ENCODE peak calls at places on chromosomes 4 and X, in eight cellular contexts. One of them, this sample, is unnamed.

GRCh38 chr4:142150483-142150882 is 514.1 kb downstream of the IL15 start:
- DNase-seq in COR-L47: no peak
- DNase-seq in SJSA1: no peak
- DNase-seq in head of caudate nucleus: no peak
- DNase-seq in stimulated activated CD8-positive, alpha-beta memory T cell treated with anti-CD3 and anti-CD28 coated beads, Interleukin-15, amount 100 ng/mL, for 48 hours: no peak
- DNase-seq in effector memory CD4-positive, alpha-beta T cell: no peak
- DNase-seq in stimulated activated CD4-positive, alpha-beta T cell treated with anti-CD3 and anti-CD28 coated beads, Interleukin-15, amount 100 ng/mL, for 24 hours: no peak
- DNase-seq in germinal center: no peak
- DNase-seq in this sample: no peak

GRCh38 chr4:65917486-65917885 is 247.2 kb upstream of the EPHA5 start:
- DNase-seq in stimulated activated CD4-positive, alpha-beta T cell treated with anti-CD3 and anti-CD28 coated beads, Interleukin-15, amount 100 ng/mL, for 24 hours: no peak
- DNase-seq in stimulated activated CD8-positive, alpha-beta memory T cell treated with anti-CD3 and anti-CD28 coated beads, Interleukin-15, amount 100 ng/mL, for 48 hours: no peak
- DNase-seq in germinal center: no peak
- DNase-seq in head of caudate nucleus: no peak
- DNase-seq in COR-L47: no peak
- DNase-seq in effector memory CD4-positive, alpha-beta T cell: no peak
- DNase-seq in SJSA1: no peak
- DNase-seq in this sample: no peak

GRCh38 chr4:1402021-1402515 is 4.2 kb downstream of the NKX1-1 start:
- DNase-seq in head of caudate nucleus: no peak
- DNase-seq in stimulated activated CD4-positive, alpha-beta T cell treated with anti-CD3 and anti-CD28 coated beads, Interleukin-15, amount 100 ng/mL, for 24 hours: no peak
- DNase-seq in effector memory CD4-positive, alpha-beta T cell: no peak
- DNase-seq in germinal center: no peak
- DNase-seq in COR-L47: no peak
- DNase-seq in stimulated activated CD8-positive, alpha-beta memory T cell treated with anti-CD3 and anti-CD28 coated beads, Interleukin-15, amount 100 ng/mL, for 48 hours: no peak
- DNase-seq in SJSA1: peak; percentile 23
- DNase-seq in this sample: no peak

GRCh38 chrX:4710618-4711433 is 997.4 kb upstream of the PRKX start:
- DNase-seq in head of caudate nucleus: no peak
- DNase-seq in COR-L47: no peak
- DNase-seq in stimulated activated CD8-positive, alpha-beta memory T cell treated with anti-CD3 and anti-CD28 coated beads, Interleukin-15, amount 100 ng/mL, for 48 hours: no peak
- DNase-seq in stimulated activated CD4-positive, alpha-beta T cell treated with anti-CD3 and anti-CD28 coated beads, Interleukin-15, amount 100 ng/mL, for 24 hours: no peak
- DNase-seq in SJSA1: no peak
- DNase-seq in effector memory CD4-positive, alpha-beta T cell: no peak
- DNase-seq in germinal center: no peak
- DNase-seq in this sample: no peak

GRCh38 chr4:127870688-127871087 is 10.0 kb upstream of the PLK4 start:
- DNase-seq in stimulated activated CD4-positive, alpha-beta T cell treated with anti-CD3 and anti-CD28 coated beads, Interleukin-15, amount 100 ng/mL, for 24 hours: no peak
- DNase-seq in head of caudate nucleus: no peak
- DNase-seq in COR-L47: no peak
- DNase-seq in stimulated activated CD8-positive, alpha-beta memory T cell treated with anti-CD3 and anti-CD28 coated beads, Interleukin-15, amount 100 ng/mL, for 48 hours: no peak
- DNase-seq in SJSA1: no peak
- DNase-seq in effector memory CD4-positive, alpha-beta T cell: no peak
- DNase-seq in germinal center: no peak
- DNase-seq in this sample: no peak

GRCh38 chr4:37928896-37929537 is 31.2 kb upstream of the PTTG2 start:
- DNase-seq in SJSA1: no peak
- DNase-seq in head of caudate nucleus: no peak
- DNase-seq in effector memory CD4-positive, alpha-beta T cell: no peak
- DNase-seq in germinal center: no peak
- DNase-seq in stimulated activated CD4-positive, alpha-beta T cell treated with anti-CD3 and anti-CD28 coated beads, Interleukin-15, amount 100 ng/mL, for 24 hours: no peak
- DNase-seq in COR-L47: no peak
- DNase-seq in stimulated activated CD8-positive, alpha-beta memory T cell treated with anti-CD3 and anti-CD28 coated beads, Interleukin-15, amount 100 ng/mL, for 48 hours: no peak
- DNase-seq in this sample: no peak

GRCh38 chr4:186158021-186158859 is 33.1 kb upstream of the CYP4V2 start:
- DNase-seq in germinal center: no peak
- DNase-seq in stimulated activated CD4-positive, alpha-beta T cell treated with anti-CD3 and anti-CD28 coated beads, Interleukin-15, amount 100 ng/mL, for 24 hours: no peak
- DNase-seq in COR-L47: no peak
- DNase-seq in effector memory CD4-positive, alpha-beta T cell: no peak
- DNase-seq in head of caudate nucleus: no peak
- DNase-seq in SJSA1: no peak
- DNase-seq in stimulated activated CD8-positive, alpha-beta memory T cell treated with anti-CD3 and anti-CD28 coated beads, Interleukin-15, amount 100 ng/mL, for 48 hours: no peak
- DNase-seq in this sample: no peak

GRCh38 chr4:84708406-84709135 is 125.6 kb downstream of the CDS1 start:
- DNase-seq in SJSA1: no peak
- DNase-seq in effector memory CD4-positive, alpha-beta T cell: no peak
- DNase-seq in stimulated activated CD4-positive, alpha-beta T cell treated with anti-CD3 and anti-CD28 coated beads, Interleukin-15, amount 100 ng/mL, for 24 hours: no peak
- DNase-seq in stimulated activated CD8-positive, alpha-beta memory T cell treated with anti-CD3 and anti-CD28 coated beads, Interleukin-15, amount 100 ng/mL, for 48 hours: no peak
- DNase-seq in germinal center: no peak
- DNase-seq in head of caudate nucleus: no peak
- DNase-seq in COR-L47: no peak
- DNase-seq in this sample: no peak

GRCh38 chr4:48509543-48509942 is 19.5 kb downstream of the ZAR1 start:
- DNase-seq in COR-L47: no peak
- DNase-seq in germinal center: no peak
- DNase-seq in head of caudate nucleus: no peak
- DNase-seq in stimulated activated CD4-positive, alpha-beta T cell treated with anti-CD3 and anti-CD28 coated beads, Interleukin-15, amount 100 ng/mL, for 24 hours: no peak
- DNase-seq in effector memory CD4-positive, alpha-beta T cell: no peak
- DNase-seq in stimulated activated CD8-positive, alpha-beta memory T cell treated with anti-CD3 and anti-CD28 coated beads, Interleukin-15, amount 100 ng/mL, for 48 hours: no peak
- DNase-seq in SJSA1: no peak
- DNase-seq in this sample: no peak

GRCh38 chr4:152294331-152294730 is 241.6 kb downstream of the FBXW7 start:
- DNase-seq in germinal center: no peak
- DNase-seq in stimulated activated CD4-positive, alpha-beta T cell treated with anti-CD3 and anti-CD28 coated beads, Interleukin-15, amount 100 ng/mL, for 24 hours: no peak
- DNase-seq in COR-L47: no peak
- DNase-seq in head of caudate nucleus: no peak
- DNase-seq in SJSA1: no peak
- DNase-seq in effector memory CD4-positive, alpha-beta T cell: no peak
- DNase-seq in stimulated activated CD8-positive, alpha-beta memory T cell treated with anti-CD3 and anti-CD28 coated beads, Interleukin-15, amount 100 ng/mL, for 48 hours: no peak
- DNase-seq in this sample: no peak

GRCh38 chr4:158050942-158051341 is 121.9 kb downstream of the GASK1B start:
- DNase-seq in germinal center: no peak
- DNase-seq in SJSA1: no peak
- DNase-seq in head of caudate nucleus: no peak
- DNase-seq in COR-L47: no peak
- DNase-seq in stimulated activated CD8-positive, alpha-beta memory T cell treated with anti-CD3 and anti-CD28 coated beads, Interleukin-15, amount 100 ng/mL, for 48 hours: no peak
- DNase-seq in stimulated activated CD4-positive, alpha-beta T cell treated with anti-CD3 and anti-CD28 coated beads, Interleukin-15, amount 100 ng/mL, for 24 hours: no peak
- DNase-seq in effector memory CD4-positive, alpha-beta T cell: no peak
- DNase-seq in this sample: no peak

GRCh38 chr4:174714393-174715211 is 114.4 kb downstream of the GLRA3 start:
- DNase-seq in head of caudate nucleus: no peak
- DNase-seq in stimulated activated CD4-positive, alpha-beta T cell treated with anti-CD3 and anti-CD28 coated beads, Interleukin-15, amount 100 ng/mL, for 24 hours: peak; percentile 19
- DNase-seq in SJSA1: peak; percentile 48
- DNase-seq in germinal center: peak; percentile 24
- DNase-seq in effector memory CD4-positive, alpha-beta T cell: no peak
- DNase-seq in stimulated activated CD8-positive, alpha-beta memory T cell treated with anti-CD3 and anti-CD28 coated beads, Interleukin-15, amount 100 ng/mL, for 48 hours: no peak
- DNase-seq in COR-L47: peak; percentile 7
- DNase-seq in this sample: peak; percentile 11

GRCh38 chrX:41344053-41344452 is 10.1 kb downstream of the DDX3X start:
- DNase-seq in stimulated activated CD4-positive, alpha-beta T cell treated with anti-CD3 and anti-CD28 coated beads, Interleukin-15, amount 100 ng/mL, for 24 hours: no peak
- DNase-seq in stimulated activated CD8-positive, alpha-beta memory T cell treated with anti-CD3 and anti-CD28 coated beads, Interleukin-15, amount 100 ng/mL, for 48 hours: no peak
- DNase-seq in effector memory CD4-positive, alpha-beta T cell: no peak
- DNase-seq in COR-L47: no peak
- DNase-seq in head of caudate nucleus: no peak
- DNase-seq in SJSA1: no peak
- DNase-seq in germinal center: no peak
- DNase-seq in this sample: no peak

GRCh38 chr4:997375-998071 is 4.3 kb upstream of the SLC26A1 start:
- DNase-seq in effector memory CD4-positive, alpha-beta T cell: no peak
- DNase-seq in stimulated activated CD8-positive, alpha-beta memory T cell treated with anti-CD3 and anti-CD28 coated beads, Interleukin-15, amount 100 ng/mL, for 48 hours: no peak
- DNase-seq in head of caudate nucleus: no peak
- DNase-seq in stimulated activated CD4-positive, alpha-beta T cell treated with anti-CD3 and anti-CD28 coated beads, Interleukin-15, amount 100 ng/mL, for 24 hours: no peak
- DNase-seq in germinal center: no peak
- DNase-seq in COR-L47: no peak
- DNase-seq in SJSA1: no peak
- DNase-seq in this sample: no peak

GRCh38 chrX:19723427-19723826 is 164.0 kb downstream of the SH3KBP1 start:
- DNase-seq in stimulated activated CD4-positive, alpha-beta T cell treated with anti-CD3 and anti-CD28 coated beads, Interleukin-15, amount 100 ng/mL, for 24 hours: no peak
- DNase-seq in SJSA1: no peak
- DNase-seq in effector memory CD4-positive, alpha-beta T cell: no peak
- DNase-seq in COR-L47: no peak
- DNase-seq in head of caudate nucleus: no peak
- DNase-seq in stimulated activated CD8-positive, alpha-beta memory T cell treated with anti-CD3 and anti-CD28 coated beads, Interleukin-15, amount 100 ng/mL, for 48 hours: no peak
- DNase-seq in germinal center: no peak
- DNase-seq in this sample: no peak

GRCh38 chr4:3484057-3484973 is 21.2 kb downstream of the DOK7 start:
- DNase-seq in head of caudate nucleus: no peak
- DNase-seq in COR-L47: peak; percentile 83
- DNase-seq in SJSA1: no peak
- DNase-seq in stimulated activated CD8-positive, alpha-beta memory T cell treated with anti-CD3 and anti-CD28 coated beads, Interleukin-15, amount 100 ng/mL, for 48 hours: no peak
- DNase-seq in effector memory CD4-positive, alpha-beta T cell: no peak
- DNase-seq in germinal center: peak; percentile 83
- DNase-seq in stimulated activated CD4-positive, alpha-beta T cell treated with anti-CD3 and anti-CD28 coated beads, Interleukin-15, amount 100 ng/mL, for 24 hours: no peak
- DNase-seq in this sample: no peak

GRCh38 chr4:186368291-186368690 is 102.3 kb downstream of the F11 start:
- DNase-seq in SJSA1: no peak
- DNase-seq in germinal center: no peak
- DNase-seq in stimulated activated CD8-positive, alpha-beta memory T cell treated with anti-CD3 and anti-CD28 coated beads, Interleukin-15, amount 100 ng/mL, for 48 hours: no peak
- DNase-seq in stimulated activated CD4-positive, alpha-beta T cell treated with anti-CD3 and anti-CD28 coated beads, Interleukin-15, amount 100 ng/mL, for 24 hours: no peak
- DNase-seq in head of caudate nucleus: no peak
- DNase-seq in COR-L47: no peak
- DNase-seq in effector memory CD4-positive, alpha-beta T cell: no peak
- DNase-seq in this sample: no peak

GRCh38 chr4:89316931-89317366 is 9.3 kb upstream of the GPRIN3 start:
- DNase-seq in germinal center: peak; percentile 26
- DNase-seq in SJSA1: no peak
- DNase-seq in COR-L47: no peak
- DNase-seq in stimulated activated CD8-positive, alpha-beta memory T cell treated with anti-CD3 and anti-CD28 coated beads, Interleukin-15, amount 100 ng/mL, for 48 hours: no peak
- DNase-seq in stimulated activated CD4-positive, alpha-beta T cell treated with anti-CD3 and anti-CD28 coated beads, Interleukin-15, amount 100 ng/mL, for 24 hours: no peak
- DNase-seq in effector memory CD4-positive, alpha-beta T cell: peak; percentile 35
- DNase-seq in head of caudate nucleus: no peak
- DNase-seq in this sample: peak; percentile 34

GRCh38 chrX:96407501-96407900 is 277.1 kb upstream of the DIAPH2 start:
- DNase-seq in COR-L47: no peak
- DNase-seq in head of caudate nucleus: no peak
- DNase-seq in stimulated activated CD8-positive, alpha-beta memory T cell treated with anti-CD3 and anti-CD28 coated beads, Interleukin-15, amount 100 ng/mL, for 48 hours: no peak
- DNase-seq in SJSA1: no peak
- DNase-seq in stimulated activated CD4-positive, alpha-beta T cell treated with anti-CD3 and anti-CD28 coated beads, Interleukin-15, amount 100 ng/mL, for 24 hours: no peak
- DNase-seq in germinal center: no peak
- DNase-seq in effector memory CD4-positive, alpha-beta T cell: no peak
- DNase-seq in this sample: no peak

GRCh38 chrX:109352121-109352556 is 129.7 kb downstream of the GUCY2F start:
- DNase-seq in germinal center: no peak
- DNase-seq in head of caudate nucleus: no peak
- DNase-seq in stimulated activated CD4-positive, alpha-beta T cell treated with anti-CD3 and anti-CD28 coated beads, Interleukin-15, amount 100 ng/mL, for 24 hours: no peak
- DNase-seq in COR-L47: no peak
- DNase-seq in SJSA1: no peak
- DNase-seq in stimulated activated CD8-positive, alpha-beta memory T cell treated with anti-CD3 and anti-CD28 coated beads, Interleukin-15, amount 100 ng/mL, for 48 hours: no peak
- DNase-seq in effector memory CD4-positive, alpha-beta T cell: no peak
- DNase-seq in this sample: no peak

GRCh38 chr4:8296491-8296890 is 26.9 kb downstream of the HTRA3 start:
- DNase-seq in effector memory CD4-positive, alpha-beta T cell: no peak
- DNase-seq in germinal center: no peak
- DNase-seq in head of caudate nucleus: no peak
- DNase-seq in stimulated activated CD4-positive, alpha-beta T cell treated with anti-CD3 and anti-CD28 coated beads, Interleukin-15, amount 100 ng/mL, for 24 hours: no peak
- DNase-seq in SJSA1: no peak
- DNase-seq in stimulated activated CD8-positive, alpha-beta memory T cell treated with anti-CD3 and anti-CD28 coated beads, Interleukin-15, amount 100 ng/mL, for 48 hours: no peak
- DNase-seq in COR-L47: no peak
- DNase-seq in this sample: no peak

GRCh38 chr4:118308306-118309030 is 44.3 kb downstream of the PRSS12 start:
- DNase-seq in stimulated activated CD8-positive, alpha-beta memory T cell treated with anti-CD3 and anti-CD28 coated beads, Interleukin-15, amount 100 ng/mL, for 48 hours: no peak
- DNase-seq in SJSA1: no peak
- DNase-seq in germinal center: no peak
- DNase-seq in stimulated activated CD4-positive, alpha-beta T cell treated with anti-CD3 and anti-CD28 coated beads, Interleukin-15, amount 100 ng/mL, for 24 hours: no peak
- DNase-seq in head of caudate nucleus: no peak
- DNase-seq in effector memory CD4-positive, alpha-beta T cell: no peak
- DNase-seq in COR-L47: no peak
- DNase-seq in this sample: no peak

GRCh38 chr4:145935253-145936141 is 3.1 kb downstream of the ZNF827 start:
- DNase-seq in stimulated activated CD4-positive, alpha-beta T cell treated with anti-CD3 and anti-CD28 coated beads, Interleukin-15, amount 100 ng/mL, for 24 hours: peak; percentile 19
- DNase-seq in stimulated activated CD8-positive, alpha-beta memory T cell treated with anti-CD3 and anti-CD28 coated beads, Interleukin-15, amount 100 ng/mL, for 48 hours: peak; percentile 32
- DNase-seq in head of caudate nucleus: peak; percentile 68
- DNase-seq in COR-L47: peak; percentile 32
- DNase-seq in SJSA1: no peak
- DNase-seq in effector memory CD4-positive, alpha-beta T cell: no peak
- DNase-seq in germinal center: peak; percentile 32
- DNase-seq in this sample: no peak

GRCh38 chr4:179353791-179354190 is 1911.6 kb upstream of the AGA start:
- DNase-seq in COR-L47: no peak
- DNase-seq in stimulated activated CD4-positive, alpha-beta T cell treated with anti-CD3 and anti-CD28 coated beads, Interleukin-15, amount 100 ng/mL, for 24 hours: no peak
- DNase-seq in head of caudate nucleus: no peak
- DNase-seq in germinal center: no peak
- DNase-seq in SJSA1: no peak
- DNase-seq in effector memory CD4-positive, alpha-beta T cell: no peak
- DNase-seq in stimulated activated CD8-positive, alpha-beta memory T cell treated with anti-CD3 and anti-CD28 coated beads, Interleukin-15, amount 100 ng/mL, for 48 hours: no peak
- DNase-seq in this sample: no peak

GRCh38 chr4:42596918-42597317 is 60.0 kb downstream of the ATP8A1 start:
- DNase-seq in stimulated activated CD8-positive, alpha-beta memory T cell treated with anti-CD3 and anti-CD28 coated beads, Interleukin-15, amount 100 ng/mL, for 48 hours: no peak
- DNase-seq in effector memory CD4-positive, alpha-beta T cell: no peak
- DNase-seq in COR-L47: no peak
- DNase-seq in stimulated activated CD4-positive, alpha-beta T cell treated with anti-CD3 and anti-CD28 coated beads, Interleukin-15, amount 100 ng/mL, for 24 hours: no peak
- DNase-seq in germinal center: peak; percentile 10
- DNase-seq in SJSA1: no peak
- DNase-seq in head of caudate nucleus: no peak
- DNase-seq in this sample: no peak

GRCh38 chrX:143642426-143642825 is 6.5 kb upstream of the SLITRK4 start:
- DNase-seq in stimulated activated CD4-positive, alpha-beta T cell treated with anti-CD3 and anti-CD28 coated beads, Interleukin-15, amount 100 ng/mL, for 24 hours: no peak
- DNase-seq in stimulated activated CD8-positive, alpha-beta memory T cell treated with anti-CD3 and anti-CD28 coated beads, Interleukin-15, amount 100 ng/mL, for 48 hours: no peak
- DNase-seq in effector memory CD4-positive, alpha-beta T cell: no peak
- DNase-seq in COR-L47: no peak
- DNase-seq in SJSA1: no peak
- DNase-seq in germinal center: no peak
- DNase-seq in head of caudate nucleus: no peak
- DNase-seq in this sample: no peak

GRCh38 chr4:336099-336892 is 1.3 kb upstream of the ZNF141 start:
- DNase-seq in head of caudate nucleus: peak; percentile 47
- DNase-seq in stimulated activated CD4-positive, alpha-beta T cell treated with anti-CD3 and anti-CD28 coated beads, Interleukin-15, amount 100 ng/mL, for 24 hours: no peak
- DNase-seq in COR-L47: no peak
- DNase-seq in germinal center: peak; percentile 29
- DNase-seq in effector memory CD4-positive, alpha-beta T cell: no peak
- DNase-seq in stimulated activated CD8-positive, alpha-beta memory T cell treated with anti-CD3 and anti-CD28 coated beads, Interleukin-15, amount 100 ng/mL, for 48 hours: no peak
- DNase-seq in SJSA1: no peak
- DNase-seq in this sample: no peak

GRCh38 chr4:38869511-38869910 is 1.9 kb downstream of the FAM114A1 start:
- DNase-seq in head of caudate nucleus: no peak
- DNase-seq in stimulated activated CD4-positive, alpha-beta T cell treated with anti-CD3 and anti-CD28 coated beads, Interleukin-15, amount 100 ng/mL, for 24 hours: no peak
- DNase-seq in germinal center: no peak
- DNase-seq in effector memory CD4-positive, alpha-beta T cell: no peak
- DNase-seq in COR-L47: no peak
- DNase-seq in SJSA1: no peak
- DNase-seq in stimulated activated CD8-positive, alpha-beta memory T cell treated with anti-CD3 and anti-CD28 coated beads, Interleukin-15, amount 100 ng/mL, for 48 hours: no peak
- DNase-seq in this sample: no peak

This sample was measured in effector memory CD8-positive, alpha-beta T cell.